ENCODE peak calls at places on chromosome X, in five cellular contexts. I is naive thymus-derived CD4-positive, alpha-beta T cell; O is thoracic aorta; S is uterus; A is lung. P is an unnamed sample. For H3K9me3, the result is how much of the 10 kb centered on the place peaks cover.

GRCh38 chrX:10197597-10198210 is 40.9 kb downstream of the CLCN4 start:
- DNase-seq in I (no peak), O (no peak), S (no peak), A (no peak), P (no peak)

GRCh38 chrX:107567370-107567769 is 60.9 kb upstream of the PRPS1 start:
- DNase-seq in I (no peak), O (no peak), S (no peak), A (no peak), P (no peak)

GRCh38 chrX:39982927-39983326 is 114.8 kb downstream of the BCOR start:
- DNase-seq in I (no peak), O (no peak), S (no peak), A (no peak), P (no peak)

GRCh38 chrX:72269671-72270251 is 7.3 kb downstream of the RPS4X start:
- DNase-seq in I (no peak), O (peak), S (no peak), A (no peak), P (no peak)

GRCh38 chrX:15515931-15516330 is 15.3 kb downstream of the BMX start:
- DNase-seq in I (no peak), O (no peak), S (no peak), A (no peak), P (no peak)

GRCh38 chrX:47796433-47796906 is 40.2 kb upstream of the ZNF81 start:
- DNase-seq in I (no peak), O (no peak), S (no peak), A (no peak), P (peak)

GRCh38 chrX:150084474-150085229 is 146.4 kb upstream of the EOLA2 start:
- DNase-seq in I (no peak), O (no peak), S (no peak), A (no peak), P (peak)

GRCh38 chrX:18674417-18674787 is 2.5 kb upstream of the RS1 start:
- DNase-seq in I (peak), O (no peak), S (peak), A (no peak), P (no peak)

GRCh38 chrX:77814210-77814609 is 28.2 kb upstream of the ATRX start:
- DNase-seq in I (no peak), O (no peak), S (no peak), A (no peak), P (no peak)

GRCh38 chrX:3129256-3129655 is 88.0 kb downstream of the ARSF start:
- DNase-seq in I (no peak), O (no peak), S (no peak), A (no peak), P (no peak)

GRCh38 chrX:25618248-25618647 is 519.9 kb upstream of the MAGEB18 start:
- DNase-seq in I (no peak), O (no peak), S (no peak), A (no peak), P (no peak)

GRCh38 chrX:9739130-9739529 is 26.5 kb downstream of the GPR143 start:
- DNase-seq in I (no peak), O (no peak), S (no peak), A (no peak), P (no peak)

GRCh38 chrX:40084471-40084870 is 13.3 kb downstream of the BCOR start:
- DNase-seq in I (no peak), O (no peak), S (no peak), A (no peak), P (no peak)

GRCh38 chrX:133350751-133351150 is 64.5 kb downstream of the GPC4 start:
- DNase-seq in I (no peak), O (no peak), S (peak), A (peak), P (no peak)

GRCh38 chrX:23742174-23742692 is 843 bp downstream of the ACOT9 start:
- DNase-seq in I (no peak), O (no peak), S (peak), A (peak), P (no peak)

GRCh38 chrX:87634361-87634760 is 116.8 kb downstream of the KLHL4 start:
- DNase-seq in I (no peak), O (no peak), S (no peak), A (no peak), P (no peak)

GRCh38 chrX:73562458-73562857 is 539 bp upstream of the CHIC1 start:
- DNase-seq in I (no peak), O (no peak), S (no peak), A (no peak), P (no peak)
- H3K4me3 ChIP-seq in I (peak), O (peak), S (peak), A (no peak), P (peak)

DNA sequence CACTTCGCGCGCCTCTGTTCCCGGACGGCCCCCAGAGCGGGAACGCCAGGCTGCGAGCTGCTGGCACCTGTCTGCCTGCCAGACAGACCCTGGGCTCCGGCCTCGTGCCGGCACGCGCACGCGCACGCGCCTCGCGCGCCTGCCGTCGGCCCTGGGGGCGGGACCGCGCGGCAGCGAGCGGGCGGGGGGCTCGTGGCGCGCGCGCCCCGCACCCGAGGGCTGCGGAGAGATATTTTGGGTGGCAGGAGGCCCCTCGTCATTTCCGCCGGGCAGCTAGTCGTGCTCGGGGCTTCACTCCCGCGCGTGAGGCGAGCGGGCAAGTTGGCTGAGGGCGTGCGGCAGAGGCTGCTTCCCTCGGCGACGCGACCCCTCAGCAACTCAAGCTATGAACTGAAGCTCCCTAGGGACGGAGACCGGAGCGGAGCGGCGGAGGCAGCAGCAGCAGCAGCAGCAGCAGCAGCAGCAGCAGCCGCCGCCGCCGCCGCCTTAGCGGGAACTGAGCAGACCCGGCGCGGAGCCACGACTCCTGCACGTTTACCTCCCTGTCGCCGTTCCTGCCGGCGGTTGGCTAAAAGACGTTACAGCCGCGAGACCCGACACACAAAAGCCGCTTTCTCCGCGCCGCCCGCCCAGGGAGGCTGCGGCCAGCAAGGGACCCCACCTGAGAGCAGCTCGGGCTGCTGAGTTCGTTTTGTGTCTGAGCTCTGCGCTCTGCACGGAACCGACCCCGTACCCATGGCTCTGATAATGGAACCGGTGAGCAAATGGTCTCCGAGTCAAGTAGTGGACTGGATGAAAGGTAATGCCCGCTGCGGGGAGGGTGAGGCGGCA is at the start of gene CNKSR2:
- DNase-seq in I (peak), O (no peak), S (peak), A (no peak), P (no peak)
- H3K9me3 ChIP-seq in I (under half), O (under half), S (under half), A (under half), P (under half)

GRCh38 chrX:108735087-108735679 is 1.2 kb downstream of the IRS4 start:
- DNase-seq in I (no peak), O (no peak), S (no peak), A (no peak), P (no peak)
- H3K4me3 ChIP-seq in I (no peak), O (peak), S (peak), A (no peak), P (no peak)

DNA sequence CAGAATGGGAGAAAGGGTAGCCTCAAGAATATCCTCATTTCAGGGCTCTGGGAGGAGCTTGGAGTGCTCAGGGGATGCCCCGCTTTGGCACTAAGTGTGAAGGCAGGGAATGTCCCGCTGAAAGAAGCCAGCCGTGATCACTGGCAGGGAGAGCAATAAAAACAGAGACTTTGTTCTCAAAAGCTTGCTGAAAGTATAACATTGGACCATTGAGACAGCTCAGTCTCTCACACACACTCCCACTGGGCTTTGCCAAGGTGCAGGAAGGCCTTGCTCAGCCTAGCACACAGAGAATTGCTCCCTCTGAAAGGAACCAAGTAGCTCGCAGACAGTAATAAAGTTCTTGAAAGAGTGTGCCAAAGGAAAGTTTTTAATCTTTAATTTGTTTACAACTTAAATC is 143.8 kb upstream of the SLITRK2 start:
- DNase-seq in I (no peak), O (no peak), S (no peak), A (no peak), P (no peak)
- H3K9me3 ChIP-seq in I (under half), O (under half), S (under half), A (under half), P (under half)